ENCODE peak calls at places on chromosomes 11 and 22, in six cellular contexts. One of them, this sample, is unnamed. For H3K27me3 and H3K4me1, the result is how much of the 10 kb centered on the place peaks cover.

GRCh38 chr11:112526699-112527410 is 266.2 kb upstream of the PLET1 start:
- DNase-seq in right lobe of liver: no peak
- DNase-seq in PC-9: no peak
- DNase-seq in breast epithelium: no peak
- DNase-seq in PC-3: no peak
- DNase-seq in CD8-positive, alpha-beta T cell: no peak
- DNase-seq in this sample: no peak

GRCh38 chr11:65434667-65435179 is 12.1 kb downstream of the NEAT1 start:
- DNase-seq in PC-9: no peak
- DNase-seq in PC-3: no peak
- DNase-seq in breast epithelium: peak
- DNase-seq in right lobe of liver: peak
- DNase-seq in CD8-positive, alpha-beta T cell: no peak
- DNase-seq in this sample: no peak

GRCh38 chr22:50578776-50579310 is 616 bp upstream of the CPT1B start:
- DNase-seq in PC-9: no peak
- DNase-seq in breast epithelium: no peak
- DNase-seq in right lobe of liver: no peak
- DNase-seq in PC-3: no peak
- DNase-seq in CD8-positive, alpha-beta T cell: no peak
- DNase-seq in this sample: no peak

GRCh38 chr11:59158206-59159068 is 13.5 kb upstream of the DTX4 start:
- DNase-seq in right lobe of liver: peak
- DNase-seq in CD8-positive, alpha-beta T cell: peak
- DNase-seq in breast epithelium: no peak
- DNase-seq in PC-3: peak
- DNase-seq in PC-9: peak
- DNase-seq in this sample: peak

GRCh38 chr11:8018742-8019631 is 31.9 kb downstream of the EIF3F start:
- DNase-seq in CD8-positive, alpha-beta T cell: peak
- DNase-seq in right lobe of liver: no peak
- DNase-seq in PC-9: no peak
- DNase-seq in PC-3: peak
- DNase-seq in breast epithelium: peak
- DNase-seq in this sample: peak

GRCh38 chr11:69287968-69288882 is 5.7 kb upstream of the MYEOV start:
- DNase-seq in breast epithelium: no peak
- DNase-seq in CD8-positive, alpha-beta T cell: no peak
- DNase-seq in right lobe of liver: no peak
- DNase-seq in PC-9: peak
- DNase-seq in PC-3: no peak
- DNase-seq in this sample: no peak

GRCh38 chr11:121282376-121282775 is 10.2 kb upstream of the SC5D start:
- DNase-seq in CD8-positive, alpha-beta T cell: no peak
- DNase-seq in breast epithelium: no peak
- DNase-seq in right lobe of liver: no peak
- DNase-seq in PC-9: no peak
- DNase-seq in PC-3: peak
- DNase-seq in this sample: no peak

GRCh38 chr11:102109896-102110760 is at the start of gene YAP1:
- DNase-seq in PC-9: peak
- DNase-seq in PC-3: peak
- DNase-seq in CD8-positive, alpha-beta T cell: peak
- DNase-seq in breast epithelium: peak
- DNase-seq in right lobe of liver: peak
- DNase-seq in this sample: peak

GRCh38 chr22:20015971-20016733 is 471 bp downstream of the ARVCF start:
- DNase-seq in right lobe of liver: no peak
- DNase-seq in CD8-positive, alpha-beta T cell: no peak
- DNase-seq in breast epithelium: no peak
- DNase-seq in PC-9: no peak
- DNase-seq in PC-3: peak
- DNase-seq in this sample: no peak

GRCh38 chr11:117950320-117950719 is 21.1 kb upstream of the TMPRSS13 start:
- DNase-seq in PC-9: no peak
- DNase-seq in right lobe of liver: no peak
- DNase-seq in PC-3: peak
- DNase-seq in CD8-positive, alpha-beta T cell: peak
- DNase-seq in breast epithelium: no peak
- DNase-seq in this sample: peak

GRCh38 chr11:80083561-80083960 is 642.7 kb upstream of the TENM4 start:
- DNase-seq in breast epithelium: no peak
- DNase-seq in CD8-positive, alpha-beta T cell: no peak
- DNase-seq in PC-9: peak
- DNase-seq in PC-3: peak
- DNase-seq in right lobe of liver: no peak
- DNase-seq in this sample: no peak

GRCh38 chr11:72842126-72842525 is 27.9 kb downstream of the ATG16L2 start:
- DNase-seq in right lobe of liver: no peak
- DNase-seq in CD8-positive, alpha-beta T cell: no peak
- DNase-seq in PC-3: no peak
- DNase-seq in breast epithelium: no peak
- DNase-seq in PC-9: no peak
- DNase-seq in this sample: no peak

GRCh38 chr11:19557720-19558140 is 154.9 kb upstream of the NAV2 start:
- DNase-seq in PC-3: peak
- DNase-seq in breast epithelium: peak
- DNase-seq in right lobe of liver: peak
- DNase-seq in PC-9: peak
- DNase-seq in CD8-positive, alpha-beta T cell: peak
- DNase-seq in this sample: peak

GRCh38 chr11:74084796-74085541 is 76.1 kb upstream of the UCP3 start:
- DNase-seq in breast epithelium: no peak
- DNase-seq in right lobe of liver: no peak
- DNase-seq in PC-9: peak
- DNase-seq in CD8-positive, alpha-beta T cell: no peak
- DNase-seq in PC-3: peak
- DNase-seq in this sample: no peak

GRCh38 chr11:46380340-46381045 is 976 bp upstream of the MDK start:
- DNase-seq in right lobe of liver: peak
- DNase-seq in breast epithelium: peak
- DNase-seq in PC-9: peak
- DNase-seq in PC-3: peak
- DNase-seq in CD8-positive, alpha-beta T cell: no peak
- DNase-seq in this sample: peak

GRCh38 chr22:41350087-41350486 is 31.7 kb upstream of the TEF start:
- DNase-seq in PC-3: no peak
- DNase-seq in right lobe of liver: no peak
- DNase-seq in breast epithelium: no peak
- DNase-seq in PC-9: no peak
- DNase-seq in CD8-positive, alpha-beta T cell: no peak
- DNase-seq in this sample: no peak

GRCh38 chr11:11640996-11641395 is 19.2 kb upstream of the GALNT18 start:
- DNase-seq in right lobe of liver: peak
- DNase-seq in CD8-positive, alpha-beta T cell: no peak
- DNase-seq in breast epithelium: no peak
- DNase-seq in PC-9: no peak
- DNase-seq in PC-3: no peak
- DNase-seq in this sample: no peak

GRCh38 chr11:61172353-61172752 is 11.1 kb upstream of the VPS37C start:
- DNase-seq in breast epithelium: no peak
- DNase-seq in PC-9: no peak
- DNase-seq in PC-3: no peak
- DNase-seq in right lobe of liver: no peak
- DNase-seq in CD8-positive, alpha-beta T cell: no peak
- DNase-seq in this sample: no peak

GRCh38 chr22:43222281-43222680 is 35.3 kb upstream of the TTLL12 start:
- DNase-seq in PC-3: no peak
- DNase-seq in CD8-positive, alpha-beta T cell: no peak
- DNase-seq in PC-9: peak
- DNase-seq in breast epithelium: no peak
- DNase-seq in right lobe of liver: no peak
- DNase-seq in this sample: no peak

GRCh38 chr11:16296243-16296642 is 60.1 kb downstream of the SOX6 start:
- DNase-seq in PC-3: no peak
- DNase-seq in right lobe of liver: no peak
- DNase-seq in CD8-positive, alpha-beta T cell: no peak
- DNase-seq in PC-9: no peak
- DNase-seq in breast epithelium: no peak
- DNase-seq in this sample: no peak

GRCh38 chr11:61972112-61972795 is 4.8 kb upstream of the FTH1 start:
- DNase-seq in CD8-positive, alpha-beta T cell: no peak
- DNase-seq in breast epithelium: peak
- DNase-seq in PC-3: no peak
- DNase-seq in PC-9: no peak
- DNase-seq in right lobe of liver: peak
- DNase-seq in this sample: no peak

GRCh38 chr11:82546556-82547162 is 187.0 kb downstream of the FAM181B start:
- DNase-seq in right lobe of liver: no peak
- DNase-seq in PC-9: no peak
- DNase-seq in PC-3: no peak
- DNase-seq in CD8-positive, alpha-beta T cell: no peak
- DNase-seq in breast epithelium: no peak
- DNase-seq in this sample: no peak

GRCh38 chr11:69371731-69372588 is 78.0 kb downstream of the MYEOV start:
- DNase-seq in CD8-positive, alpha-beta T cell: no peak
- DNase-seq in right lobe of liver: peak
- DNase-seq in PC-3: no peak
- DNase-seq in breast epithelium: no peak
- DNase-seq in PC-9: no peak
- DNase-seq in this sample: no peak

GRCh38 chr22:32847067-32847491 is 45.6 kb downstream of the TIMP3 start:
- DNase-seq in PC-3: no peak
- DNase-seq in breast epithelium: peak
- DNase-seq in PC-9: no peak
- DNase-seq in CD8-positive, alpha-beta T cell: no peak
- DNase-seq in right lobe of liver: no peak
- DNase-seq in this sample: no peak
- H3K4me3 ChIP-seq in PC-3: no peak
- H3K4me3 ChIP-seq in breast epithelium: peak
- H3K4me3 ChIP-seq in PC-9: no peak
- H3K4me3 ChIP-seq in CD8-positive, alpha-beta T cell: no peak
- H3K4me3 ChIP-seq in right lobe of liver: no peak
- H3K4me3 ChIP-seq in this sample: no peak

GRCh38 chr22:36197065-36197440 is 4.6 kb downstream of the APOL4 start:
- DNase-seq in CD8-positive, alpha-beta T cell: no peak
- DNase-seq in right lobe of liver: no peak
- DNase-seq in breast epithelium: no peak
- DNase-seq in PC-9: no peak
- DNase-seq in PC-3: no peak
- DNase-seq in this sample: no peak

GRCh38 chr22:36197601-36198146 is 3.9 kb downstream of the APOL4 start:
- DNase-seq in PC-3: no peak
- DNase-seq in breast epithelium: peak
- DNase-seq in PC-9: no peak
- DNase-seq in right lobe of liver: no peak
- DNase-seq in CD8-positive, alpha-beta T cell: no peak
- DNase-seq in this sample: no peak

GRCh38 chr22:36194971-36195370 is 6.6 kb downstream of the APOL4 start:
- DNase-seq in PC-3: peak
- DNase-seq in right lobe of liver: peak
- DNase-seq in breast epithelium: peak
- DNase-seq in CD8-positive, alpha-beta T cell: peak
- DNase-seq in PC-9: peak
- DNase-seq in this sample: peak

GRCh38 chr22:36198482-36198881 is 3.1 kb downstream of the APOL4 start:
- DNase-seq in CD8-positive, alpha-beta T cell: no peak
- DNase-seq in PC-9: no peak
- DNase-seq in PC-3: no peak
- DNase-seq in right lobe of liver: no peak
- DNase-seq in breast epithelium: no peak
- DNase-seq in this sample: no peak

DNA sequence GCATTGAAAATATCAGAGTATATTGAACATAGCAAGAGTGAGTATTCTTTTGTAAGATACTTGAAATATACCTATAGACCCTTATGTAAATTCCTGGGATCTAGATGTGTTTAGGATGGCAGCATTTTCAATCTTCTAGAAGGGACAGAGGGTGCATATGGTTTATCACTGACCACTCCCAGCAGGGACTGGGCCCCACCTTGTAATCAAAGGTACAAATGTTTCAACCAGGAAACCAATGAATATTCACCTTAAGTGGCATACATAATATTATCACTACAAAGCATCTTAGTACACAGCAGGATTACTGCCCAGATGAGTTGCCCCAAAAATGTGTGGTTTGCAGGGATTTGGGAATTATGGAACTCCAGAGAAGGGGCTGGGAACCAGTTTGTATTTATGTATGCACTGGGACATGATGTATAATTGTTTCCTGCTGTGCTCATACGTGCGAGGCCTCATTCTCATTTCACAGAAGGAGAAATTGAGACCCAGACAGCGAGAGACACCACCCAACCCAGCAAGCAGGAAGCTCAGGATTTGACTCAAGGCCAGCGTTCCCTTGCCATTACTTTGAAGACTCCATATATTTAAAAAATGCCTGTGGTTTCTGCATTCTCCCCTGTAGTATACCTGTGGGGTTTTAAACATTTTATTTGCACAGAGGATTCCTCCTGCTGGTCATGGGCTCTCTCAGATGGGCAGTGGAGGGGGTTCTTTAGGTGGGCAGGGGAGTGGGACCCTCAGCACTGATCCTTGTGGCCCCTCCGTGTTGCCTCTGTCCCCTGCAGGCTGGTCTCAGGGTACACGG is 5.2 kb downstream of the APOL4 start:
- DNase-seq in right lobe of liver: no peak
- DNase-seq in PC-9: no peak
- DNase-seq in CD8-positive, alpha-beta T cell: no peak
- DNase-seq in breast epithelium: peak
- DNase-seq in PC-3: no peak
- DNase-seq in this sample: no peak
- H3K27me3 ChIP-seq in right lobe of liver: under half
- H3K27me3 ChIP-seq in PC-9: under half
- H3K27me3 ChIP-seq in CD8-positive, alpha-beta T cell: under half
- H3K27me3 ChIP-seq in breast epithelium: under half
- H3K27me3 ChIP-seq in PC-3: under half
- H3K27me3 ChIP-seq in this sample: under half

GRCh38 chr11:2694495-2694894 is 5.3 kb downstream of the KCNQ1OT1 start:
- DNase-seq in breast epithelium: no peak
- DNase-seq in PC-3: no peak
- DNase-seq in right lobe of liver: peak
- DNase-seq in PC-9: no peak
- DNase-seq in CD8-positive, alpha-beta T cell: no peak
- DNase-seq in this sample: no peak
- H3K4me1 ChIP-seq in breast epithelium: under half
- H3K4me1 ChIP-seq in PC-3: under half
- H3K4me1 ChIP-seq in right lobe of liver: under half
- H3K4me1 ChIP-seq in PC-9: under half
- H3K4me1 ChIP-seq in CD8-positive, alpha-beta T cell: under half
- H3K4me1 ChIP-seq in this sample: under half

GRCh38 chr11:43523632-43524031 is 156.9 kb upstream of the HSD17B12 start:
- DNase-seq in CD8-positive, alpha-beta T cell: no peak
- DNase-seq in breast epithelium: no peak
- DNase-seq in PC-9: no peak
- DNase-seq in right lobe of liver: no peak
- DNase-seq in PC-3: no peak
- DNase-seq in this sample: no peak

GRCh38 chr11:43517518-43517917 is 158.8 kb downstream of the TTC17 start:
- DNase-seq in right lobe of liver: no peak
- DNase-seq in PC-3: no peak
- DNase-seq in CD8-positive, alpha-beta T cell: no peak
- DNase-seq in breast epithelium: no peak
- DNase-seq in PC-9: no peak
- DNase-seq in this sample: no peak

GRCh38 chr11:43518407-43519165 is 159.9 kb downstream of the TTC17 start:
- DNase-seq in CD8-positive, alpha-beta T cell: no peak
- DNase-seq in PC-3: no peak
- DNase-seq in breast epithelium: no peak
- DNase-seq in right lobe of liver: no peak
- DNase-seq in PC-9: no peak
- DNase-seq in this sample: no peak

GRCh38 chr11:43516316-43516820 is 157.6 kb downstream of the TTC17 start:
- DNase-seq in CD8-positive, alpha-beta T cell: no peak
- DNase-seq in right lobe of liver: no peak
- DNase-seq in PC-9: no peak
- DNase-seq in breast epithelium: no peak
- DNase-seq in PC-3: no peak
- DNase-seq in this sample: no peak

GRCh38 chr11:43521471-43521870 is 159.1 kb upstream of the HSD17B12 start:
- DNase-seq in PC-9: no peak
- DNase-seq in right lobe of liver: no peak
- DNase-seq in PC-3: no peak
- DNase-seq in breast epithelium: no peak
- DNase-seq in CD8-positive, alpha-beta T cell: no peak
- DNase-seq in this sample: no peak
- H3K4me3 ChIP-seq in PC-9: no peak
- H3K4me3 ChIP-seq in right lobe of liver: no peak
- H3K4me3 ChIP-seq in PC-3: no peak
- H3K4me3 ChIP-seq in breast epithelium: no peak
- H3K4me3 ChIP-seq in CD8-positive, alpha-beta T cell: no peak
- H3K4me3 ChIP-seq in this sample: no peak